ENCODE peak calls at places on chromosomes 1 and 21, in five cellular contexts. One of them, this sample, is unnamed.

GRCh38 chr1:3014443-3015268 is 6.6 kb upstream of the ACTRT2 start:
- DNase-seq in GM12878: no peak
- DNase-seq in HCT116: no peak
- DNase-seq in K562: no peak
- DNase-seq in SK-N-SH: no peak
- DNase-seq in this sample: no peak

GRCh38 chr1:42943166-42943565 is 15.5 kb downstream of the SLC2A1 start:
- DNase-seq in K562: no peak
- DNase-seq in SK-N-SH: no peak
- DNase-seq in HCT116: peak; percentile 68
- DNase-seq in GM12878: no peak
- DNase-seq in this sample: no peak

GRCh38 chr1:156465747-156466365 is 34.7 kb downstream of the MEF2D start:
- DNase-seq in GM12878: no peak
- DNase-seq in HCT116: no peak
- DNase-seq in K562: no peak
- DNase-seq in SK-N-SH: peak; percentile 31
- DNase-seq in this sample: peak; percentile 36

GRCh38 chr1:67888707-67889106 is 55.4 kb upstream of the GNG12 start:
- DNase-seq in SK-N-SH: no peak
- DNase-seq in K562: no peak
- DNase-seq in GM12878: no peak
- DNase-seq in HCT116: no peak
- DNase-seq in this sample: peak; percentile 73

GRCh38 chr1:168709407-168709891 is 19.6 kb downstream of the DPT start:
- DNase-seq in GM12878: no peak
- DNase-seq in SK-N-SH: no peak
- DNase-seq in HCT116: no peak
- DNase-seq in K562: no peak
- DNase-seq in this sample: no peak

GRCh38 chr1:181028241-181029014 is 5.4 kb upstream of the MR1 start:
- DNase-seq in GM12878: no peak
- DNase-seq in K562: no peak
- DNase-seq in HCT116: no peak
- DNase-seq in SK-N-SH: no peak
- DNase-seq in this sample: no peak

GRCh38 chr1:38581396-38581795 is 278.2 kb downstream of the RRAGC start:
- DNase-seq in GM12878: no peak
- DNase-seq in HCT116: no peak
- DNase-seq in SK-N-SH: no peak
- DNase-seq in K562: no peak
- DNase-seq in this sample: no peak

GRCh38 chr1:27563407-27564263 is 40.3 kb downstream of the AHDC1 start:
- DNase-seq in HCT116: no peak
- DNase-seq in K562: peak; percentile 78
- DNase-seq in SK-N-SH: no peak
- DNase-seq in GM12878: no peak
- DNase-seq in this sample: no peak

GRCh38 chr1:160129558-160129957 is 14.0 kb downstream of the ATP1A2 start:
- DNase-seq in HCT116: no peak
- DNase-seq in GM12878: no peak
- DNase-seq in K562: no peak
- DNase-seq in SK-N-SH: no peak
- DNase-seq in this sample: no peak

GRCh38 chr1:110554871-110555801 is 36.2 kb upstream of the KCNA10 start:
- DNase-seq in SK-N-SH: peak; percentile 89
- DNase-seq in GM12878: no peak
- DNase-seq in K562: peak; percentile 76
- DNase-seq in HCT116: no peak
- DNase-seq in this sample: peak; percentile 15

GRCh38 chr1:226687476-226687875 is 51.6 kb downstream of the ITPKB start:
- DNase-seq in K562: no peak
- DNase-seq in SK-N-SH: no peak
- DNase-seq in GM12878: no peak
- DNase-seq in HCT116: no peak
- DNase-seq in this sample: no peak

GRCh38 chr1:223258751-223259177 is 105.2 kb downstream of the SUSD4 start:
- DNase-seq in HCT116: no peak
- DNase-seq in GM12878: no peak
- DNase-seq in SK-N-SH: no peak
- DNase-seq in K562: peak; percentile 40
- DNase-seq in this sample: peak; percentile 16

GRCh38 chr1:237320890-237321289 is 278.9 kb downstream of the RYR2 start:
- DNase-seq in GM12878: no peak
- DNase-seq in HCT116: no peak
- DNase-seq in SK-N-SH: no peak
- DNase-seq in K562: no peak
- DNase-seq in this sample: no peak

GRCh38 chr1:234755449-234755863 is 145.5 kb upstream of the IRF2BP2 start:
- DNase-seq in SK-N-SH: no peak
- DNase-seq in K562: no peak
- DNase-seq in HCT116: no peak
- DNase-seq in GM12878: no peak
- DNase-seq in this sample: no peak

GRCh38 chr1:156540955-156541354 is 31.4 kb downstream of the IQGAP3 start:
- DNase-seq in SK-N-SH: no peak
- DNase-seq in HCT116: no peak
- DNase-seq in GM12878: no peak
- DNase-seq in K562: no peak
- DNase-seq in this sample: no peak

GRCh38 chr1:111256988-111257658 is 29.6 kb downstream of the CHI3L2 start:
- DNase-seq in SK-N-SH: no peak
- DNase-seq in K562: no peak
- DNase-seq in HCT116: no peak
- DNase-seq in GM12878: no peak
- DNase-seq in this sample: no peak

GRCh38 chr1:119929643-119930310 is 33.5 kb upstream of the ADAM30 start:
- DNase-seq in SK-N-SH: no peak
- DNase-seq in K562: no peak
- DNase-seq in GM12878: no peak
- DNase-seq in HCT116: no peak
- DNase-seq in this sample: no peak

GRCh38 chr1:109643385-109644230 is 12.3 kb upstream of the GSTM4 start:
- DNase-seq in SK-N-SH: peak; percentile 49
- DNase-seq in GM12878: no peak
- DNase-seq in HCT116: peak; percentile 60
- DNase-seq in K562: peak; percentile 85
- DNase-seq in this sample: peak; percentile 90

GRCh38 chr1:154840557-154841176 is 29.4 kb downstream of the KCNN3 start:
- DNase-seq in HCT116: no peak
- DNase-seq in GM12878: no peak
- DNase-seq in K562: no peak
- DNase-seq in SK-N-SH: no peak
- DNase-seq in this sample: no peak

GRCh38 chr1:169161512-169162194 is 55.2 kb downstream of the ATP1B1 start:
- DNase-seq in K562: no peak
- DNase-seq in GM12878: peak; percentile 34
- DNase-seq in SK-N-SH: no peak
- DNase-seq in HCT116: peak; percentile 19
- DNase-seq in this sample: no peak

GRCh38 chr21:44920694-44921604 is at the start of gene ITGB2:
- DNase-seq in GM12878: no peak
- DNase-seq in HCT116: no peak
- DNase-seq in SK-N-SH: no peak
- DNase-seq in K562: no peak
- DNase-seq in this sample: no peak

GRCh38 chr1:23596382-23597358 is 37.4 kb upstream of the ID3 start:
- DNase-seq in K562: no peak
- DNase-seq in SK-N-SH: no peak
- DNase-seq in GM12878: no peak
- DNase-seq in HCT116: no peak
- DNase-seq in this sample: no peak

GRCh38 chr1:5927506-5928370 is 64.5 kb downstream of the NPHP4 start:
- DNase-seq in K562: no peak
- DNase-seq in GM12878: no peak
- DNase-seq in HCT116: no peak
- DNase-seq in SK-N-SH: no peak
- DNase-seq in this sample: no peak

GRCh38 chr1:221309711-221310110 is 430.5 kb downstream of the HLX start:
- DNase-seq in GM12878: no peak
- DNase-seq in SK-N-SH: no peak
- DNase-seq in K562: no peak
- DNase-seq in HCT116: no peak
- DNase-seq in this sample: no peak

GRCh38 chr1:10378071-10378841 is 20.6 kb upstream of the PGD start:
- DNase-seq in HCT116: no peak
- DNase-seq in GM12878: no peak
- DNase-seq in K562: peak; percentile 49
- DNase-seq in SK-N-SH: no peak
- DNase-seq in this sample: no peak

GRCh38 chr1:79716481-79716880 is 710.0 kb upstream of the ADGRL4 start:
- DNase-seq in HCT116: peak; percentile 6
- DNase-seq in GM12878: no peak
- DNase-seq in SK-N-SH: no peak
- DNase-seq in K562: no peak
- DNase-seq in this sample: peak; percentile 28

GRCh38 chr1:25821630-25822091 is 1.9 kb downstream of the MTFR1L start:
- DNase-seq in SK-N-SH: no peak
- DNase-seq in HCT116: no peak
- DNase-seq in K562: no peak
- DNase-seq in GM12878: no peak
- DNase-seq in this sample: no peak

GRCh38 chr1:96308314-96308713 is 413.3 kb upstream of the PTBP2 start:
- DNase-seq in GM12878: no peak
- DNase-seq in K562: no peak
- DNase-seq in HCT116: no peak
- DNase-seq in SK-N-SH: no peak
- DNase-seq in this sample: no peak

GRCh38 chr1:101474039-101474665 is 237.3 kb downstream of the S1PR1 start:
- DNase-seq in GM12878: no peak
- DNase-seq in HCT116: peak; percentile 35
- DNase-seq in SK-N-SH: peak; percentile 8
- DNase-seq in K562: peak; percentile 22
- DNase-seq in this sample: peak; percentile 50

GRCh38 chr21:44969965-44970755 is 30.3 kb downstream of the SLX9 start:
- DNase-seq in SK-N-SH: no peak
- DNase-seq in K562: no peak
- DNase-seq in HCT116: no peak
- DNase-seq in GM12878: no peak
- DNase-seq in this sample: no peak

GRCh38 chr1:160058087-160058486 is 11.9 kb downstream of the KCNJ10 start:
- DNase-seq in SK-N-SH: no peak
- DNase-seq in HCT116: no peak
- DNase-seq in GM12878: no peak
- DNase-seq in K562: peak; percentile 22
- DNase-seq in this sample: no peak

GRCh38 chr1:111219466-111220286 is 7.8 kb upstream of the CHI3L2 start:
- DNase-seq in HCT116: no peak
- DNase-seq in K562: no peak
- DNase-seq in SK-N-SH: no peak
- DNase-seq in GM12878: peak; percentile 99
- DNase-seq in this sample: peak; percentile 72

GRCh38 chr21:37582613-37583012 is 216.0 kb downstream of the DYRK1A start:
- DNase-seq in SK-N-SH: peak; percentile 61
- DNase-seq in HCT116: peak; percentile 18
- DNase-seq in GM12878: no peak
- DNase-seq in K562: peak; percentile 77
- DNase-seq in this sample: no peak

GRCh38 chr1:32406629-32407111 is 12.4 kb upstream of the BSDC1 start:
- DNase-seq in GM12878: no peak
- DNase-seq in HCT116: no peak
- DNase-seq in K562: no peak
- DNase-seq in SK-N-SH: no peak
- DNase-seq in this sample: no peak
- TF ChIP-seq YY1 in GM12878: no peak
- TF ChIP-seq YY1 in HCT116: no peak
- TF ChIP-seq YY1 in K562: no peak
- TF ChIP-seq YY1 in SK-N-SH: no peak
- TF ChIP-seq YY1 in this sample: no peak

DNA sequence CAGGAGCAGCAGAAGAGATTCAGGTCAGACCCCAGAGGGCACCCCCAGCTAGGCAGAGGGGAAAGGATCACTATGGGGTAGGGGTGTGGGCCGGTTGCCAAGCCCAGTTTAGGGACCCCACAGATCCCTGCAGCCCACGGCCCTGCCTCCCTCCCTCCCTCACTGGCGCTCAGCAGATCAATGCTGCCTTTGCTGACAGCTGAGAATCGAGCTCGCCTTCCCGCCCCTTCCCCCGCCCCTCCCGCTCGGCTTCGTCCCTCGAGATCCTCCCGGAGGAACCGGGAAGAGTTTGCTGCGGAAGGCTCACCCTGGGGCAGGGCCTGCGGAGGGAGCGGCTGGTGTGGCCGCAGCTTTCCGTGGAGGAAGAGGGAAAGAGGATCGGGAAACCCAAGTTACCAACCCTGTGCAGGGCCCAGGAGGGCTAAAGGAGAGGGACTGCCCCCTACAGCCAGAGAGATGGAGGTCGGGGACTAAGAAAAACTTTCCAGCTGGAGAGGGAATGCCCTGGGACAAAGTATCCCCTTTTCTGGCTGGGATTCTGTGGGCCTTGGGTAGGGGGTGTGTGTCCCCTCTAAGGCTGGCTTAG is 1.1 kb upstream of the KCNQ4 start:
- DNase-seq in K562: no peak
- DNase-seq in HCT116: no peak
- DNase-seq in SK-N-SH: no peak
- DNase-seq in GM12878: no peak
- DNase-seq in this sample: no peak
- TF ChIP-seq YY1 in K562: no peak
- TF ChIP-seq YY1 in HCT116: no peak
- TF ChIP-seq YY1 in SK-N-SH: no peak
- TF ChIP-seq YY1 in GM12878: no peak
- TF ChIP-seq YY1 in this sample: no peak

DNA sequence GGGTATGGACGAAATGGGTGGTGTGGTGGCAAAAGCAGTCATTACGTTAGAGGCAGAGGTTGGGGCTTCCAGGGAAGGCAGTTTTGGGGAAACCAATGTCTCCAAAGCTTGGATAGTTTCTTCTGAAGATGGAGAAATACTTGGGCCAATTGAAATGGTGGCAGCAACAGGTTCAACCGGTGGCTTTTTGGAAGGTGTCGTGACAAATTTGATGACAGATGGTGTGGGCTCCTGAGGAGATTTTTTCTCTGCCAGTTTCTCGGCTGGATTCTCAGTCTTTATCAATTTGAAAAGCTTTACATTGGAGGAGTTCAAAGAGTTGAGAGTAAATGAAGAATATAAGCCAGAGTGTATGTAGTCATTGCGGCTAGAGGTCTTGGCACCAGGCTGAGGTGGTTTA is 11.5 kb downstream of the ELK4 start:
- DNase-seq in HCT116: no peak
- DNase-seq in GM12878: no peak
- DNase-seq in SK-N-SH: no peak
- DNase-seq in K562: no peak
- DNase-seq in this sample: no peak
- TF ChIP-seq YY1 in HCT116: no peak
- TF ChIP-seq YY1 in GM12878: no peak
- TF ChIP-seq YY1 in SK-N-SH: no peak
- TF ChIP-seq YY1 in K562: no peak
- TF ChIP-seq YY1 in this sample: no peak

DNA sequence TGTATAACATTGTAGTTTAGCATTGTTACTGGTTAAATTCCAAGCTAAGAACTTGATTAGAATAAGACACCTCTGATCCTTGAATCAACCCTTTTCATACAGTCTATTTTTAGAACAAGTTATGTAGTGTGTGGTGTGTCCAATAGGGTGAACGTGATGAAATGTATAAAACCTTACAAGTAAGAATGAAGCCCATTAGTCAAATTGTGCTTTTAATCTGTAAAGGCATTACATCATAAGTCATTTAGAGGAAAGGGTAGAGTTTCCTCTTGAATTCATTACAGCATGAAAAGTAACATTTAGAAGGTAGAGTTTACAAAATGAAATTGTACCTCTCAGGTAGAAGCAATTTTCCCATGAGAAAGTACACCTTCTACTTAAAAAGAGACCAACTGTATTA is 479.2 kb downstream of the LTN1 start:
- DNase-seq in HCT116: no peak
- DNase-seq in SK-N-SH: no peak
- DNase-seq in GM12878: no peak
- DNase-seq in K562: no peak
- DNase-seq in this sample: no peak
- TF ChIP-seq YY1 in HCT116: no peak
- TF ChIP-seq YY1 in SK-N-SH: no peak
- TF ChIP-seq YY1 in GM12878: no peak
- TF ChIP-seq YY1 in K562: no peak
- TF ChIP-seq YY1 in this sample: no peak

This sample was measured in NT2/D1.